ENCODE peak calls at places on chromosomes 1 and 21, in five cellular contexts. One of them, this sample, is unnamed.

GRCh38 chr1:20633190-20634064 is at the start of gene PINK1:
- DNase-seq in stomach: peak; percentile 84
- DNase-seq in foreskin fibroblast: peak; percentile 87
- DNase-seq in thyroid gland: peak; percentile 85
- DNase-seq in stimulated activated CD4-positive, alpha-beta T cell treated with anti-CD3 and anti-CD28 coated beads, Interleukin-1b, Interleukin-23, amount 100 ng/mL, for 1 hour: peak; percentile 83
- DNase-seq in this sample: no peak

GRCh38 chr1:73065585-73065984 is 783.2 kb upstream of the NEGR1 start:
- DNase-seq in thyroid gland: no peak
- DNase-seq in stimulated activated CD4-positive, alpha-beta T cell treated with anti-CD3 and anti-CD28 coated beads, Interleukin-1b, Interleukin-23, amount 100 ng/mL, for 1 hour: no peak
- DNase-seq in stomach: no peak
- DNase-seq in foreskin fibroblast: no peak
- DNase-seq in this sample: no peak

GRCh38 chr1:116318897-116319296 is 54.1 kb upstream of the ATP1A1 start:
- DNase-seq in stimulated activated CD4-positive, alpha-beta T cell treated with anti-CD3 and anti-CD28 coated beads, Interleukin-1b, Interleukin-23, amount 100 ng/mL, for 1 hour: no peak
- DNase-seq in foreskin fibroblast: no peak
- DNase-seq in stomach: no peak
- DNase-seq in thyroid gland: no peak
- DNase-seq in this sample: no peak

GRCh38 chr1:215473943-215474342 is 93.2 kb upstream of the KCTD3 start:
- DNase-seq in stimulated activated CD4-positive, alpha-beta T cell treated with anti-CD3 and anti-CD28 coated beads, Interleukin-1b, Interleukin-23, amount 100 ng/mL, for 1 hour: no peak
- DNase-seq in stomach: no peak
- DNase-seq in foreskin fibroblast: peak; percentile 45
- DNase-seq in thyroid gland: no peak
- DNase-seq in this sample: no peak

GRCh38 chr1:169105434-169106094 is 926 bp upstream of the ATP1B1 start:
- DNase-seq in foreskin fibroblast: peak; percentile 40
- DNase-seq in stomach: peak; percentile 96
- DNase-seq in thyroid gland: peak; percentile 98
- DNase-seq in stimulated activated CD4-positive, alpha-beta T cell treated with anti-CD3 and anti-CD28 coated beads, Interleukin-1b, Interleukin-23, amount 100 ng/mL, for 1 hour: no peak
- DNase-seq in this sample: no peak

GRCh38 chr1:221706191-221706590 is 35.7 kb downstream of the DUSP10 start:
- DNase-seq in stomach: no peak
- DNase-seq in thyroid gland: no peak
- DNase-seq in stimulated activated CD4-positive, alpha-beta T cell treated with anti-CD3 and anti-CD28 coated beads, Interleukin-1b, Interleukin-23, amount 100 ng/mL, for 1 hour: no peak
- DNase-seq in foreskin fibroblast: no peak
- DNase-seq in this sample: no peak

GRCh38 chr1:24151175-24151533 is 8.2 kb upstream of the IL22RA1 start:
- DNase-seq in stomach: peak; percentile 53
- DNase-seq in thyroid gland: peak; percentile 71
- DNase-seq in stimulated activated CD4-positive, alpha-beta T cell treated with anti-CD3 and anti-CD28 coated beads, Interleukin-1b, Interleukin-23, amount 100 ng/mL, for 1 hour: no peak
- DNase-seq in foreskin fibroblast: no peak
- DNase-seq in this sample: no peak

GRCh38 chr1:177873238-177873637 is 96.6 kb downstream of the SEC16B start:
- DNase-seq in thyroid gland: no peak
- DNase-seq in foreskin fibroblast: peak; percentile 96
- DNase-seq in stimulated activated CD4-positive, alpha-beta T cell treated with anti-CD3 and anti-CD28 coated beads, Interleukin-1b, Interleukin-23, amount 100 ng/mL, for 1 hour: no peak
- DNase-seq in stomach: no peak
- DNase-seq in this sample: no peak

GRCh38 chr1:160117709-160118183 is 2.2 kb downstream of the ATP1A2 start:
- DNase-seq in stimulated activated CD4-positive, alpha-beta T cell treated with anti-CD3 and anti-CD28 coated beads, Interleukin-1b, Interleukin-23, amount 100 ng/mL, for 1 hour: no peak
- DNase-seq in foreskin fibroblast: peak; percentile 56
- DNase-seq in thyroid gland: peak; percentile 88
- DNase-seq in stomach: peak; percentile 32
- DNase-seq in this sample: no peak

GRCh38 chr1:33972676-33973395 is 109.0 kb downstream of the HMGB4 start:
- DNase-seq in foreskin fibroblast: peak; percentile 15
- DNase-seq in stimulated activated CD4-positive, alpha-beta T cell treated with anti-CD3 and anti-CD28 coated beads, Interleukin-1b, Interleukin-23, amount 100 ng/mL, for 1 hour: no peak
- DNase-seq in thyroid gland: no peak
- DNase-seq in stomach: no peak
- DNase-seq in this sample: no peak

GRCh38 chr1:7478797-7479499 is 292.1 kb upstream of the VAMP3 start:
- DNase-seq in thyroid gland: no peak
- DNase-seq in stimulated activated CD4-positive, alpha-beta T cell treated with anti-CD3 and anti-CD28 coated beads, Interleukin-1b, Interleukin-23, amount 100 ng/mL, for 1 hour: no peak
- DNase-seq in stomach: peak; percentile 68
- DNase-seq in foreskin fibroblast: peak; percentile 69
- DNase-seq in this sample: no peak

GRCh38 chr1:197465528-197466205 is 197.6 kb downstream of the CRB1 start:
- DNase-seq in foreskin fibroblast: no peak
- DNase-seq in stimulated activated CD4-positive, alpha-beta T cell treated with anti-CD3 and anti-CD28 coated beads, Interleukin-1b, Interleukin-23, amount 100 ng/mL, for 1 hour: no peak
- DNase-seq in stomach: no peak
- DNase-seq in thyroid gland: no peak
- DNase-seq in this sample: no peak

GRCh38 chr1:63728611-63729226 is 45.1 kb upstream of the ROR1 start:
- DNase-seq in stimulated activated CD4-positive, alpha-beta T cell treated with anti-CD3 and anti-CD28 coated beads, Interleukin-1b, Interleukin-23, amount 100 ng/mL, for 1 hour: no peak
- DNase-seq in foreskin fibroblast: no peak
- DNase-seq in stomach: no peak
- DNase-seq in thyroid gland: no peak
- DNase-seq in this sample: no peak

GRCh38 chr1:234975122-234975940 is 153.3 kb downstream of the TOMM20 start:
- DNase-seq in thyroid gland: no peak
- DNase-seq in stimulated activated CD4-positive, alpha-beta T cell treated with anti-CD3 and anti-CD28 coated beads, Interleukin-1b, Interleukin-23, amount 100 ng/mL, for 1 hour: no peak
- DNase-seq in foreskin fibroblast: peak; percentile 88
- DNase-seq in stomach: no peak
- DNase-seq in this sample: no peak

GRCh38 chr21:45248893-45249381 is 38.8 kb downstream of the POFUT2 start:
- DNase-seq in foreskin fibroblast: peak; percentile 56
- DNase-seq in thyroid gland: no peak
- DNase-seq in stomach: no peak
- DNase-seq in stimulated activated CD4-positive, alpha-beta T cell treated with anti-CD3 and anti-CD28 coated beads, Interleukin-1b, Interleukin-23, amount 100 ng/mL, for 1 hour: no peak
- DNase-seq in this sample: no peak